ENCODE peak calls at places on chromosomes 4 and X, in four cellular contexts. N is stimulated activated CD4-positive, alpha-beta T cell treated with anti-CD3 and anti-CD28 coated beads, Interleukin-15, amount 100 ng/mL, for 24 hours; M is mammary epithelial cell; U is midbrain. Q is an unnamed sample.

GRCh38 chr4:139606600-139607301 is 50.7 kb upstream of the SETD7 start:
- DNase-seq in N (peak), U (no peak), M (peak), Q (peak)

GRCh38 chr4:6277139-6277802 is 7.6 kb downstream of the WFS1 start:
- DNase-seq in M (no peak), N (no peak), U (no peak), Q (no peak)

GRCh38 chr4:1239141-1239948 is 9.6 kb downstream of the CTBP1 start:
- DNase-seq in M (no peak), U (no peak), N (no peak), Q (no peak)

GRCh38 chrX:53714580-53715335 is 28.2 kb upstream of the HUWE1 start:
- DNase-seq in U (no peak), M (peak), N (peak), Q (peak)

GRCh38 chr4:17476811-17477210 is 35.1 kb downstream of the QDPR start:
- DNase-seq in U (no peak), M (no peak), N (no peak), Q (no peak)

GRCh38 chrX:135384161-135384836 is 37.4 kb upstream of the SMIM10L2A start:
- DNase-seq in U (no peak), M (peak), N (peak), Q (peak)

GRCh38 chr4:113823291-113823659 is 61.7 kb upstream of the CAMK2D start:
- DNase-seq in U (no peak), N (peak), M (no peak), Q (no peak)

GRCh38 chr4:72909461-72909860 is 160.1 kb downstream of the COX18 start:
- DNase-seq in U (no peak), M (peak), N (no peak), Q (no peak)

GRCh38 chrX:115367455-115367854 is 77.9 kb downstream of the LUZP4 start:
- DNase-seq in U (no peak), N (no peak), M (peak), Q (no peak)

GRCh38 chr4:140353836-140354235 is 19.6 kb upstream of the SCOC start:
- DNase-seq in M (no peak), U (no peak), N (no peak), Q (no peak)

GRCh38 chrX:119826399-119826959 is 26.3 kb downstream of the UPF3B start:
- DNase-seq in N (no peak), M (peak), U (no peak), Q (no peak)

GRCh38 chrX:44675364-44676024 is 132.8 kb upstream of the FUNDC1 start:
- DNase-seq in N (no peak), U (no peak), M (peak), Q (no peak)

GRCh38 chr4:120286813-120287212 is 220.2 kb upstream of the MAD2L1 start:
- DNase-seq in M (no peak), N (no peak), U (no peak), Q (no peak)